ENCODE peak calls at places on chromosomes 7 and 10, in nine cellular contexts. One of them, this sample, is unnamed. For H3K27me3 and H3K36me3, the result is how much of the 10 kb centered on the place peaks cover.

GRCh38 chr10:78047314-78047891 is 13.7 kb downstream of the RPS24 start:
- DNase-seq in endodermal cell: peak
- DNase-seq in WERI-Rb-1: peak
- DNase-seq in psoas muscle: peak
- DNase-seq in adipocyte: peak
- DNase-seq in GM23248: peak
- DNase-seq in neural progenitor cell: peak
- DNase-seq in SK-N-SH: peak
- DNase-seq in lower lobe of right lung: peak
- DNase-seq in this sample: peak

GRCh38 chr10:80204801-80205477 is 398 bp downstream of the ANXA11 start:
- DNase-seq in endodermal cell: peak
- DNase-seq in WERI-Rb-1: peak
- DNase-seq in psoas muscle: peak
- DNase-seq in adipocyte: peak
- DNase-seq in GM23248: peak
- DNase-seq in neural progenitor cell: peak
- DNase-seq in SK-N-SH: peak
- DNase-seq in lower lobe of right lung: peak
- DNase-seq in this sample: peak

GRCh38 chr10:87931836-87932230 is 68.4 kb downstream of the PTEN start:
- DNase-seq in endodermal cell: no peak
- DNase-seq in WERI-Rb-1: no peak
- DNase-seq in psoas muscle: no peak
- DNase-seq in adipocyte: peak
- DNase-seq in GM23248: peak
- DNase-seq in neural progenitor cell: no peak
- DNase-seq in SK-N-SH: no peak
- DNase-seq in lower lobe of right lung: no peak
- DNase-seq in this sample: no peak

GRCh38 chr10:29949411-29950011 is 109.9 kb downstream of the JCAD start:
- DNase-seq in endodermal cell: no peak
- DNase-seq in WERI-Rb-1: no peak
- DNase-seq in psoas muscle: no peak
- DNase-seq in adipocyte: peak
- DNase-seq in GM23248: peak
- DNase-seq in neural progenitor cell: no peak
- DNase-seq in SK-N-SH: no peak
- DNase-seq in lower lobe of right lung: no peak
- DNase-seq in this sample: no peak

GRCh38 chr7:39507866-39508551 is 58.2 kb upstream of the YAE1 start:
- DNase-seq in endodermal cell: no peak
- DNase-seq in WERI-Rb-1: no peak
- DNase-seq in psoas muscle: no peak
- DNase-seq in adipocyte: no peak
- DNase-seq in GM23248: peak
- DNase-seq in neural progenitor cell: no peak
- DNase-seq in SK-N-SH: no peak
- DNase-seq in lower lobe of right lung: peak
- DNase-seq in this sample: no peak

GRCh38 chr10:13262433-13262832 is 28.3 kb upstream of the UCMA start:
- DNase-seq in endodermal cell: no peak
- DNase-seq in WERI-Rb-1: no peak
- DNase-seq in psoas muscle: no peak
- DNase-seq in adipocyte: no peak
- DNase-seq in GM23248: no peak
- DNase-seq in neural progenitor cell: no peak
- DNase-seq in SK-N-SH: no peak
- DNase-seq in lower lobe of right lung: no peak
- DNase-seq in this sample: no peak

GRCh38 chr10:119395287-119396007 is 147.1 kb downstream of the RGS10 start:
- DNase-seq in endodermal cell: peak
- DNase-seq in WERI-Rb-1: no peak
- DNase-seq in psoas muscle: peak
- DNase-seq in adipocyte: no peak
- DNase-seq in GM23248: no peak
- DNase-seq in neural progenitor cell: no peak
- DNase-seq in SK-N-SH: no peak
- DNase-seq in lower lobe of right lung: peak
- DNase-seq in this sample: peak

GRCh38 chr7:149229526-149229925 is 9.9 kb upstream of the ZNF212 start:
- DNase-seq in endodermal cell: no peak
- DNase-seq in WERI-Rb-1: no peak
- DNase-seq in psoas muscle: no peak
- DNase-seq in adipocyte: no peak
- DNase-seq in GM23248: no peak
- DNase-seq in neural progenitor cell: peak
- DNase-seq in SK-N-SH: no peak
- DNase-seq in lower lobe of right lung: no peak
- DNase-seq in this sample: no peak

GRCh38 chr10:129045658-129046057 is 421.4 kb upstream of the MGMT start:
- DNase-seq in endodermal cell: no peak
- DNase-seq in WERI-Rb-1: no peak
- DNase-seq in psoas muscle: no peak
- DNase-seq in adipocyte: no peak
- DNase-seq in GM23248: no peak
- DNase-seq in neural progenitor cell: no peak
- DNase-seq in SK-N-SH: no peak
- DNase-seq in lower lobe of right lung: no peak
- DNase-seq in this sample: peak

GRCh38 chr10:129047001-129047400 is 420.0 kb upstream of the MGMT start:
- DNase-seq in endodermal cell: no peak
- DNase-seq in WERI-Rb-1: no peak
- DNase-seq in psoas muscle: no peak
- DNase-seq in adipocyte: no peak
- DNase-seq in GM23248: no peak
- DNase-seq in neural progenitor cell: no peak
- DNase-seq in SK-N-SH: no peak
- DNase-seq in lower lobe of right lung: no peak
- DNase-seq in this sample: no peak

GRCh38 chr10:129048513-129048912 is 418.5 kb upstream of the MGMT start:
- DNase-seq in endodermal cell: peak
- DNase-seq in WERI-Rb-1: no peak
- DNase-seq in psoas muscle: no peak
- DNase-seq in adipocyte: no peak
- DNase-seq in GM23248: no peak
- DNase-seq in neural progenitor cell: no peak
- DNase-seq in SK-N-SH: no peak
- DNase-seq in lower lobe of right lung: no peak
- DNase-seq in this sample: peak

GRCh38 chr10:129047585-129047984 is 419.5 kb upstream of the MGMT start:
- DNase-seq in endodermal cell: no peak
- DNase-seq in WERI-Rb-1: no peak
- DNase-seq in psoas muscle: no peak
- DNase-seq in adipocyte: no peak
- DNase-seq in GM23248: no peak
- DNase-seq in neural progenitor cell: no peak
- DNase-seq in SK-N-SH: no peak
- DNase-seq in lower lobe of right lung: no peak
- DNase-seq in this sample: no peak

GRCh38 chr10:129046074-129046681 is 420.9 kb upstream of the MGMT start:
- DNase-seq in endodermal cell: no peak
- DNase-seq in WERI-Rb-1: no peak
- DNase-seq in psoas muscle: no peak
- DNase-seq in adipocyte: no peak
- DNase-seq in GM23248: no peak
- DNase-seq in neural progenitor cell: no peak
- DNase-seq in SK-N-SH: no peak
- DNase-seq in lower lobe of right lung: no peak
- DNase-seq in this sample: no peak
- H3K4me3 ChIP-seq in endodermal cell: no peak
- H3K4me3 ChIP-seq in WERI-Rb-1: no peak
- H3K4me3 ChIP-seq in psoas muscle: peak
- H3K4me3 ChIP-seq in adipocyte: peak
- H3K4me3 ChIP-seq in GM23248: no peak
- H3K4me3 ChIP-seq in neural progenitor cell: no peak
- H3K4me3 ChIP-seq in SK-N-SH: no peak
- H3K4me3 ChIP-seq in lower lobe of right lung: no peak
- H3K4me3 ChIP-seq in this sample: no peak

GRCh38 chr10:125117941-125118630 is 42.3 kb downstream of the CTBP2 start:
- DNase-seq in endodermal cell: no peak
- DNase-seq in WERI-Rb-1: no peak
- DNase-seq in psoas muscle: peak
- DNase-seq in adipocyte: peak
- DNase-seq in GM23248: peak
- DNase-seq in neural progenitor cell: no peak
- DNase-seq in SK-N-SH: no peak
- DNase-seq in lower lobe of right lung: no peak
- DNase-seq in this sample: no peak

GRCh38 chr10:125116652-125117310 is 43.6 kb downstream of the CTBP2 start:
- DNase-seq in endodermal cell: no peak
- DNase-seq in WERI-Rb-1: no peak
- DNase-seq in psoas muscle: peak
- DNase-seq in adipocyte: no peak
- DNase-seq in GM23248: no peak
- DNase-seq in neural progenitor cell: no peak
- DNase-seq in SK-N-SH: no peak
- DNase-seq in lower lobe of right lung: no peak
- DNase-seq in this sample: no peak

GRCh38 chr10:125115409-125115808 is 45.0 kb downstream of the CTBP2 start:
- DNase-seq in endodermal cell: no peak
- DNase-seq in WERI-Rb-1: no peak
- DNase-seq in psoas muscle: peak
- DNase-seq in adipocyte: no peak
- DNase-seq in GM23248: no peak
- DNase-seq in neural progenitor cell: no peak
- DNase-seq in SK-N-SH: no peak
- DNase-seq in lower lobe of right lung: no peak
- DNase-seq in this sample: no peak

GRCh38 chr10:125114761-125115391 is 45.5 kb downstream of the CTBP2 start:
- DNase-seq in endodermal cell: no peak
- DNase-seq in WERI-Rb-1: no peak
- DNase-seq in psoas muscle: peak
- DNase-seq in adipocyte: no peak
- DNase-seq in GM23248: no peak
- DNase-seq in neural progenitor cell: no peak
- DNase-seq in SK-N-SH: no peak
- DNase-seq in lower lobe of right lung: no peak
- DNase-seq in this sample: no peak

GRCh38 chr10:125116041-125116649 is 44.2 kb downstream of the CTBP2 start:
- DNase-seq in endodermal cell: no peak
- DNase-seq in WERI-Rb-1: no peak
- DNase-seq in psoas muscle: peak
- DNase-seq in adipocyte: no peak
- DNase-seq in GM23248: no peak
- DNase-seq in neural progenitor cell: no peak
- DNase-seq in SK-N-SH: no peak
- DNase-seq in lower lobe of right lung: no peak
- DNase-seq in this sample: no peak
- H3K27me3 ChIP-seq in endodermal cell: under half
- H3K27me3 ChIP-seq in WERI-Rb-1: under half
- H3K27me3 ChIP-seq in psoas muscle: under half
- H3K27me3 ChIP-seq in adipocyte: under half
- H3K27me3 ChIP-seq in GM23248: under half
- H3K27me3 ChIP-seq in neural progenitor cell: under half
- H3K27me3 ChIP-seq in SK-N-SH: under half
- H3K27me3 ChIP-seq in lower lobe of right lung: under half
- H3K27me3 ChIP-seq in this sample: under half

GRCh38 chr7:2380461-2380860 is 22.9 kb upstream of the CHST12 start:
- DNase-seq in endodermal cell: no peak
- DNase-seq in WERI-Rb-1: no peak
- DNase-seq in psoas muscle: no peak
- DNase-seq in adipocyte: no peak
- DNase-seq in GM23248: no peak
- DNase-seq in neural progenitor cell: no peak
- DNase-seq in SK-N-SH: no peak
- DNase-seq in lower lobe of right lung: no peak
- DNase-seq in this sample: no peak

GRCh38 chr7:2379161-2379560 is 24.2 kb upstream of the CHST12 start:
- DNase-seq in endodermal cell: no peak
- DNase-seq in WERI-Rb-1: no peak
- DNase-seq in psoas muscle: no peak
- DNase-seq in adipocyte: no peak
- DNase-seq in GM23248: no peak
- DNase-seq in neural progenitor cell: no peak
- DNase-seq in SK-N-SH: no peak
- DNase-seq in lower lobe of right lung: no peak
- DNase-seq in this sample: no peak

GRCh38 chr7:2379821-2380450 is 23.5 kb upstream of the CHST12 start:
- DNase-seq in endodermal cell: no peak
- DNase-seq in WERI-Rb-1: no peak
- DNase-seq in psoas muscle: no peak
- DNase-seq in adipocyte: no peak
- DNase-seq in GM23248: no peak
- DNase-seq in neural progenitor cell: no peak
- DNase-seq in SK-N-SH: no peak
- DNase-seq in lower lobe of right lung: no peak
- DNase-seq in this sample: peak

GRCh38 chr7:2381881-2382509 is 21.4 kb upstream of the CHST12 start:
- DNase-seq in endodermal cell: no peak
- DNase-seq in WERI-Rb-1: no peak
- DNase-seq in psoas muscle: no peak
- DNase-seq in adipocyte: no peak
- DNase-seq in GM23248: no peak
- DNase-seq in neural progenitor cell: no peak
- DNase-seq in SK-N-SH: no peak
- DNase-seq in lower lobe of right lung: no peak
- DNase-seq in this sample: peak

DNA sequence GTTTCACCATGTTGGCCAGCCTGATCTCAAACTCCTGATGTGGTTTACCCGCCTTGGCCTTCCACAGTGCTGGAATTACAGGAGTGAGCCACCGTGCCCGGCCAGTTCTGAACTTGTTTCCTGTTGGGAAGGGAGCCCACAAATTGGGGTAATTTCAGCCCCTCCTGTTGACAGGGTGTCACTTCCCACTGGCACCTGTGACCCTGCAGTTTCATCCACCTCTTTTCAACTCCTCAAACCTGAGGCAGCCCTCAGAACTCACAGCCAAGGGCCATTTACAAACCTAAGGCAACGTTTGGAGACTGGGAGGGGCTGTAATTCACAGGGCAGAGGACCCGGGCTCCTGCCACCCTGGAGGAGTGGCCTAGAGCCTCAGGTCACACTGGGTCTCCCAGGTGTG is 22.2 kb upstream of the CHST12 start:
- DNase-seq in endodermal cell: no peak
- DNase-seq in WERI-Rb-1: no peak
- DNase-seq in psoas muscle: no peak
- DNase-seq in adipocyte: no peak
- DNase-seq in GM23248: no peak
- DNase-seq in neural progenitor cell: no peak
- DNase-seq in SK-N-SH: no peak
- DNase-seq in lower lobe of right lung: no peak
- DNase-seq in this sample: no peak
- H3K36me3 ChIP-seq in endodermal cell: half or more
- H3K36me3 ChIP-seq in WERI-Rb-1: under half
- H3K36me3 ChIP-seq in psoas muscle: half or more
- H3K36me3 ChIP-seq in adipocyte: half or more
- H3K36me3 ChIP-seq in GM23248: under half
- H3K36me3 ChIP-seq in neural progenitor cell: under half
- H3K36me3 ChIP-seq in SK-N-SH: under half
- H3K36me3 ChIP-seq in lower lobe of right lung: half or more
- H3K36me3 ChIP-seq in this sample: under half

DNA sequence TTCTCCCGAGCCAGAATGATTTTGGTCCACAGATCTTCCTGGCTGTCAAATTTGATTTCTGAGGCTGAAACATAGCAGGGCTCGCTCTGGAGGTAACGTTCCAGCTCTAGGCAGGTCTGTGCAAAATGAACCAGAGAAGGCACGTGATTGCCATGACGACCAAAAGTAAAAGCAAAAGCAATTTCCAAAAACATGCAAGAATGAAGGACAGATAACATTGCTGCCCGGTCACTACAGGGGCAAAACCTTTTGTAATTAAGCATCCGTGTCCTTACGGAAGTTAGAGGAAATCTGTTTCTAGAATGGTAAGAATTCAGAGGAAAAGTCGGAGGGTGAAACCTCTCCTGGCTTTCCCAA is 2.9 kb downstream of the KLF6 start:
- DNase-seq in endodermal cell: no peak
- DNase-seq in WERI-Rb-1: no peak
- DNase-seq in psoas muscle: no peak
- DNase-seq in adipocyte: peak
- DNase-seq in GM23248: peak
- DNase-seq in neural progenitor cell: no peak
- DNase-seq in SK-N-SH: no peak
- DNase-seq in lower lobe of right lung: no peak
- DNase-seq in this sample: no peak
- H3K4me3 ChIP-seq in endodermal cell: peak
- H3K4me3 ChIP-seq in WERI-Rb-1: no peak
- H3K4me3 ChIP-seq in psoas muscle: peak
- H3K4me3 ChIP-seq in adipocyte: peak
- H3K4me3 ChIP-seq in GM23248: peak
- H3K4me3 ChIP-seq in neural progenitor cell: peak
- H3K4me3 ChIP-seq in SK-N-SH: peak
- H3K4me3 ChIP-seq in lower lobe of right lung: peak
- H3K4me3 ChIP-seq in this sample: peak